ENCODE peak calls at places on chromosome 16, in nine cellular contexts. E is hepatic stellate cell; H is choroid plexus epithelial cell; P is GM12865; Q is spleen; M is NCI-H446; I is central memory CD4-positive, alpha-beta T cell; T is activated T-helper 1 cell treated with anti-CD3 and anti-CD28 coated beads, Interleukin-12 subunit alpha, Interleukin-12 subunit beta, Interleukin-2, Interleukin-4 antibody, amounts not matched to agents 30 ng/mL and 10 ng/mL and 1 ng/mL, durations not matched to agents 14 hours and 24 hours and 36 hours; L is heart left ventricle. X is an unnamed sample.

GRCh38 chr16:57001026-57001669 is 11.8 kb downstream of the NLRC5 start:
- DNase-seq in M (no peak), I (no peak), T (no peak), H (no peak), Q (peak), L (no peak), E (no peak), P (no peak), X (no peak)

GRCh38 chr16:49663081-49664057 is 192.5 kb downstream of the ZNF423 start:
- DNase-seq in P (no peak), M (no peak), E (peak), H (peak), I (no peak), Q (no peak), T (no peak), L (peak), X (no peak)

GRCh38 chr16:9016824-9017223 is 53.1 kb upstream of the USP7 start:
- DNase-seq in Q (no peak), P (no peak), T (no peak), E (no peak), M (no peak), H (no peak), I (no peak), L (no peak), X (no peak)

GRCh38 chr16:65534121-65534528 is 412.3 kb upstream of the CDH11 start:
- DNase-seq in P (no peak), I (no peak), L (no peak), Q (no peak), E (no peak), T (no peak), M (no peak), H (peak), X (no peak)

GRCh38 chr16:11602321-11602720 is 15.6 kb upstream of the LITAF start:
- DNase-seq in E (no peak), H (no peak), P (no peak), T (no peak), L (no peak), I (no peak), Q (no peak), M (no peak), X (no peak)

GRCh38 chr16:58392215-58393137 is at the start of gene GINS3:
- DNase-seq in T (peak), I (peak), L (peak), M (peak), Q (peak), H (peak), E (peak), P (peak), X (peak)

GRCh38 chr16:84684592-84684965 is 15.2 kb upstream of the USP10 start:
- DNase-seq in P (no peak), I (no peak), M (no peak), Q (no peak), T (no peak), H (no peak), E (no peak), L (no peak), X (no peak)

GRCh38 chr16:17305694-17306093 is 165.1 kb downstream of the XYLT1 start:
- DNase-seq in E (no peak), H (no peak), T (peak), Q (no peak), P (peak), M (no peak), L (no peak), I (no peak), X (no peak)

GRCh38 chr16:27377666-27378485 is 24.1 kb upstream of the IL21R start:
- DNase-seq in L (peak), P (peak), M (no peak), Q (peak), E (no peak), T (peak), H (no peak), I (no peak), X (no peak)

GRCh38 chr16:27424772-27425498 is 23.0 kb downstream of the IL21R start:
- DNase-seq in I (no peak), E (no peak), L (peak), M (no peak), T (no peak), P (no peak), Q (peak), H (no peak), X (peak)

GRCh38 chr16:56363181-56363716 is 62.1 kb downstream of the AMFR start:
- DNase-seq in M (no peak), H (no peak), P (no peak), I (no peak), Q (no peak), T (no peak), L (peak), E (no peak), X (no peak)

GRCh38 chr16:69273009-69273408 is 38.1 kb upstream of the VPS4A start:
- DNase-seq in L (no peak), M (no peak), P (no peak), E (peak), T (no peak), Q (no peak), I (no peak), H (peak), X (no peak)